ENCODE peak calls at places on chromosomes 6 and 20, in eight cellular contexts. Q is tibial nerve; S is testis; R is PC-3; B is stimulated activated CD8-positive, alpha-beta memory T cell treated with anti-CD3 and anti-CD28 coated beads, Interleukin-15, amount 100 ng/mL, for 24 hours; K is nucleus accumbens; M is IMR-90; H is right atrium auricular region. I is an unnamed sample.
A peak's percentile ranks its signal among the peaks of the same experiment; 100 is the strongest.

GRCh38 chr6:107152633-107153032 is 37.3 kb upstream of the BEND3 start:
- DNase-seq in Q (no peak), S (no peak), R (no peak), B (no peak), K (no peak), M (no peak), H (no peak), I (no peak)

GRCh38 chr6:21067521-21067920 is 526.0 kb upstream of the SOX4 start:
- DNase-seq in Q (no peak), S (no peak), R (peak; percentile 36), B (no peak), K (no peak), M (no peak), H (no peak), I (peak; percentile 42)

GRCh38 chr6:168126566-168127383 is 47.8 kb upstream of the FRMD1 start:
- DNase-seq in Q (no peak), S (peak; percentile 5), R (no peak), B (no peak), K (no peak), M (no peak), H (peak; percentile 36), I (no peak)

GRCh38 chr20:577167-577791 is 32.8 kb downstream of the TCF15 start:
- DNase-seq in Q (no peak), S (no peak), R (peak; percentile 22), B (no peak), K (no peak), M (peak; percentile 18), H (no peak), I (no peak)

GRCh38 chr6:43944908-43945777 is 175.1 kb downstream of the VEGFA start:
- DNase-seq in Q (no peak), S (no peak), R (no peak), B (no peak), K (no peak), M (no peak), H (no peak), I (peak; percentile 38)

GRCh38 chr6:6742535-6742934 is 154.0 kb downstream of the LY86 start:
- DNase-seq in Q (no peak), S (no peak), R (no peak), B (no peak), K (no peak), M (no peak), H (no peak), I (no peak)

GRCh38 chr6:125357515-125358256 is 55.9 kb upstream of the HDDC2 start:
- DNase-seq in Q (no peak), S (peak; percentile 87), R (no peak), B (no peak), K (no peak), M (no peak), H (no peak), I (peak; percentile 75)

GRCh38 chr6:46302816-46303215 is 132.0 kb upstream of the ENPP5 start:
- DNase-seq in Q (no peak), S (no peak), R (no peak), B (no peak), K (no peak), M (no peak), H (no peak), I (no peak)

GRCh38 chr6:142373268-142374089 is 71.7 kb downstream of the ADGRG6 start:
- DNase-seq in Q (no peak), S (no peak), R (peak; percentile 85), B (no peak), K (no peak), M (peak; percentile 17), H (no peak), I (no peak)

GRCh38 chr20:41854765-41855164 is 236.6 kb upstream of the CHD6 start:
- DNase-seq in Q (no peak), S (no peak), R (peak; percentile 36), B (no peak), K (no peak), M (no peak), H (no peak), I (no peak)

GRCh38 chr6:144415014-144415413 is 129.9 kb downstream of the UTRN start:
- DNase-seq in Q (no peak), S (no peak), R (peak; percentile 91), B (no peak), K (no peak), M (peak; percentile 90), H (no peak), I (peak; percentile 87)

GRCh38 chr6:20644667-20645370 is 110.6 kb downstream of the CDKAL1 start:
- DNase-seq in Q (no peak), S (no peak), R (no peak), B (no peak), K (no peak), M (peak; percentile 57), H (no peak), I (peak; percentile 74)

GRCh38 chr6:136317023-136317649 is 27.5 kb upstream of the BCLAF1 start:
- DNase-seq in Q (no peak), S (peak; percentile 69), R (peak; percentile 75), B (no peak), K (peak; percentile 43), M (peak; percentile 69), H (no peak), I (peak; percentile 85)

GRCh38 chr6:44494011-44494501 is 106.5 kb downstream of the CDC5L start:
- DNase-seq in Q (no peak), S (no peak), R (peak; percentile 95), B (no peak), K (no peak), M (peak; percentile 76), H (no peak), I (peak; percentile 46)

GRCh38 chr6:90168693-90169131 is 127.9 kb downstream of the BACH2 start:
- DNase-seq in Q (no peak), S (no peak), R (peak; percentile 19), B (no peak), K (no peak), M (peak; percentile 79), H (no peak), I (peak; percentile 61)

GRCh38 chr6:142929751-142930358 is 15.1 kb downstream of the HIVEP2 start:
- DNase-seq in Q (no peak), S (no peak), R (no peak), B (no peak), K (no peak), M (peak; percentile 72), H (no peak), I (peak; percentile 51)

GRCh38 chr6:123640567-123641187 is 3.9 kb upstream of the TRDN start:
- DNase-seq in Q (no peak), S (no peak), R (no peak), B (no peak), K (no peak), M (no peak), H (no peak), I (no peak)

GRCh38 chr20:20295621-20296498 is 72.0 kb upstream of the INSM1 start:
- DNase-seq in Q (no peak), S (no peak), R (no peak), B (no peak), K (no peak), M (no peak), H (no peak), I (no peak)

GRCh38 chr20:38304845-38305447 is 990 bp downstream of the BPI start:
- DNase-seq in Q (no peak), S (no peak), R (peak; percentile 64), B (no peak), K (peak; percentile 18), M (peak; percentile 38), H (no peak), I (peak; percentile 71)

GRCh38 chr6:111842891-111843290 is 30.4 kb downstream of the FYN start:
- DNase-seq in Q (no peak), S (no peak), R (no peak), B (no peak), K (no peak), M (peak; percentile 34), H (no peak), I (peak; percentile 50)

GRCh38 chr20:50015993-50016770 is 33.4 kb downstream of the SNAI1 start:
- DNase-seq in Q (no peak), S (no peak), R (no peak), B (no peak), K (no peak), M (no peak), H (no peak), I (no peak)

GRCh38 chr6:34142599-34142998 is 3.3 kb downstream of the GRM4 start:
- DNase-seq in Q (no peak), S (no peak), R (no peak), B (no peak), K (peak; percentile 60), M (no peak), H (no peak), I (no peak)

I was measured in choroid plexus epithelial cell.